ENCODE peak calls at places on chromosomes 1 and 21, in five cellular contexts. Z, N, H, E and A are unnamed samples.

GRCh38 chr1:248850536-248851251 is 8.2 kb downstream of the ZNF692 start:
- DNase-seq in N (no peak), Z (no peak), H (no peak), E (no peak), A (no peak)

GRCh38 chr1:47787560-47787959 is 209.6 kb downstream of the TRABD2B start:
- DNase-seq in E (no peak), H (no peak), Z (no peak), N (no peak), A (no peak)

GRCh38 chr1:21045351-21045750 is 131.3 kb downstream of the EIF4G3 start:
- DNase-seq in H (no peak), N (no peak), E (no peak), Z (no peak), A (no peak)

GRCh38 chr1:151756291-151756690 is 7.0 kb downstream of the MRPL9 start:
- DNase-seq in Z (no peak), N (no peak), E (no peak), H (no peak), A (no peak)

GRCh38 chr1:160030657-160031367 is 978 bp downstream of the PIGM start:
- DNase-seq in Z (no peak), N (no peak), E (no peak), H (no peak), A (peak)

GRCh38 chr1:48442864-48443619 is 29.0 kb downstream of the SPATA6 start:
- DNase-seq in N (no peak), Z (no peak), H (no peak), E (no peak), A (no peak)

GRCh38 chr1:113226118-113226517 is 153.1 kb downstream of the LRIG2 start:
- DNase-seq in E (no peak), H (no peak), Z (no peak), N (no peak), A (no peak)

GRCh38 chr1:36882536-36883285 is 151.6 kb downstream of the GRIK3 start:
- DNase-seq in Z (no peak), N (no peak), H (no peak), E (no peak), A (no peak)

GRCh38 chr21:34499116-34499515 is 12.9 kb downstream of the KCNE1 start:
- DNase-seq in E (no peak), Z (no peak), H (no peak), N (no peak), A (no peak)

GRCh38 chr21:42674351-42674940 is 21.0 kb downstream of the PDE9A start:
- DNase-seq in Z (no peak), E (peak), N (peak), H (no peak), A (no peak)

GRCh38 chr1:36304970-36305914 is 926 bp upstream of the SH3D21 start:
- DNase-seq in E (no peak), N (peak), H (no peak), Z (no peak), A (no peak)

GRCh38 chr1:153611024-153611352 is 1.9 kb downstream of the S100A16 start:
- DNase-seq in N (no peak), E (no peak), Z (no peak), H (no peak), A (no peak)

GRCh38 chr1:59638172-59638800 is 176.5 kb upstream of the HOOK1 start:
- DNase-seq in Z (no peak), E (no peak), N (peak), H (no peak), A (peak)

GRCh38 chr1:3858231-3858981 is 1.1 kb downstream of the DFFB start:
- DNase-seq in N (no peak), E (no peak), Z (no peak), H (no peak), A (peak)

DNA sequence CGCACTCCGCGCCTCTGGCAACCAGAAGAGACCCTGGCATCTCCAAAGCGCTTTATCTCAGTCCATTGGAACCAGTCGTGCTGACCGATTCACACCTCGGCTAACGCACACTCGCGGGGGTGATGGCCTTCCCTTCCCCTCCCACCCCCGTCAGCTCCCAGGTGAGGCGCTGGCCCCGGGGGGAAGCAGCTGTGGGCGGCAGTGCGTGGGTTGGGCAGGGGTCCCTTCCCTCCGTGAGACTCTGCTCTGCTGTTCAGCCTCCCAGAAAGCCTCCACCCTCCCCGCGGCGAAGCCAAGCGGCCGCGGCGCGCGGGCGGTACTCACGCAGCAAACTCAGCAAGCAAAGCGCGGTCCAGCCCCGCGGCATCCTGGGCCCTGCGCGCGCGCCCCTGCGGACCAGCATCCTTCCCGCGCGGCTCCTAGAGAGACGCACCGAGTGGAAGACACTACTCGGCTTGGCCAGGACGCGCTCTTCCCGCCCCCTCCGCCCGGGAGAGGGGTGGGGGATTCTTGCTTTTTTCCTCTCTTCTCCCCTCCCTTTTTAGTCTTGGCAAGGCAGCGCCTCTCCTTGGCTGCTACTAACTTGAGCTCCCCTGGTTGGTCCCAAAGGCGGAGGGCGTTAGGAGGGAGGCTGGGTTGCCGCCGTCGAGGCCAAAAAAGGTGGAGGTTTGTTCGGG is at the start of gene CD34:
- DNase-seq in E (peak), Z (peak), H (no peak), N (peak), A (peak)
- TF ChIP-seq POLR2A in E (no peak), Z (no peak), H (no peak), N (no peak), A (no peak)

DNA sequence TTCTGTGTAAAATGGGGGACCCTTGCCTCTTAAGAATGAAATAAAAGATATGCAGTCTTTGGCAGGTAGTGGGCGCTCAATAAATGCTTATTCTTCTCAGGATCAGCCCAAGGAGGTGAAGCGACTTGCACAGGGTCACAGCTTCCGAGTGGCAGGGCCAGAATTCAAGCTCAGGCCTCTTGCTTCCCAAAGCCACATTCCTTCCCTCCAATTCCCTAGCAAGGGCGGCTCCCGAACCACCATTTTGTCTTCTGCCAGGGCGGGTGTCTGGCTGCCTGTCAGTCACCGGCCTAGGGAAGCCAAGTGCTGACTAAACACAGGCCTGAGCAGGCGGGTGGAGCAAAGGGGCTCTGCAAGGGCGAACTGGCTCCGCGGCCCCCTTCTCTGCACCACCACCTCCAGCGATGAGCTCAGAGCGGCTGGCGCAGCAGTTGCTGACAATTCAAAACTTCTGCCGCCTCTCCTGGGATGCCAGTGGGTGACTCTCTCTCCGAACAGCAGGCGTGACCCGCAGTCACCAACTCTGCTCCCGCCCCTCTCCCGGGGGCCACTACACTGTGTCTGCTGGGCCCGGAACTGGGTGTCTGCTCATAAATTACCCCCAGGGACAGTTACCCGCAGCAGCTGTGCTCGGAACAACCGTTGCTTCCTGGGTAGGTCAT is 10.8 kb downstream of the GPR3 start:
- DNase-seq in H (no peak), Z (peak), E (peak), N (peak), A (peak)
- TF ChIP-seq POLR2A in H (no peak), Z (no peak), E (no peak), N (no peak), A (no peak)

DNA sequence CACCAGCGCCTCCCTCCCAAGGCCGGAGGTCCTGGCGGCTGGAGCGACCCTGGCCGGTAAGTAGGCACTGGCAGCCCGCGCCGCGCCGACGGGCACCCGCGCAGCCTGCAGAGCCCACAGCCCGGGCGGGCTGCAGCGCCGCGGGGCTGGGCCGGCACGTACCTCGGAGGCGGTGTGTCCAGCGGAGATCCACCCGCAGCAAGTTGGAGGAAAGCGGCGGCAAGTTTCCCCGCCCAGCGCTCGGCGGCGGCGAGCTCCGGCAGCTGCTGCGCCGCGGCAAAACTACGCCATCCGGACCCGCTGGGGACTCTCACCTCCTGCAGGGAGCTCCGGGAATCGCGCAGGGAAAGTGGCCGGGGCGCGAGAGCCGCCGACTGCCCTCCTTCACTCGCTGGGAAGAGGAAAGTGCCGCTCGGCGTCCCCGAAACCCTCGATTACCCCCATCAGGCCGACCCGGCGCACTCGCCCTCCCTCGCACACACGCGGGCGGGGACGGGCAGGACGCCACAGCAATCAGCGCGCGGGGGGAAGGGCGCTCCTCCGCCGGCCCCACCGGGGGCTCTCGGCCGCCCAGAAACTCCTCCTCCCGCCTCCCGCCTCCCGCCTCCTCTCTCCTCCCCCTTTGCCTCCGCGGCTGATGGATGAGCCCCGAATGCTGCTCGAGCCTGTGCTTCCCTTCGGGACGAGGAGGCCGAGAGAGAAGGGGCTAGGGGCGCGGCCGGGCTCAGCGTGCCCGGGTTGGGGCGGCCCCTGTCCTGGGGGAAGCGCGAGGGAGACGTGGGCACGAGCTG is at the start of gene TGFBR3:
- DNase-seq in Z (peak), E (peak), H (peak), N (peak), A (peak)
- TF ChIP-seq POLR2A in Z (peak), E (no peak), H (peak), N (no peak), A (no peak)

DNA sequence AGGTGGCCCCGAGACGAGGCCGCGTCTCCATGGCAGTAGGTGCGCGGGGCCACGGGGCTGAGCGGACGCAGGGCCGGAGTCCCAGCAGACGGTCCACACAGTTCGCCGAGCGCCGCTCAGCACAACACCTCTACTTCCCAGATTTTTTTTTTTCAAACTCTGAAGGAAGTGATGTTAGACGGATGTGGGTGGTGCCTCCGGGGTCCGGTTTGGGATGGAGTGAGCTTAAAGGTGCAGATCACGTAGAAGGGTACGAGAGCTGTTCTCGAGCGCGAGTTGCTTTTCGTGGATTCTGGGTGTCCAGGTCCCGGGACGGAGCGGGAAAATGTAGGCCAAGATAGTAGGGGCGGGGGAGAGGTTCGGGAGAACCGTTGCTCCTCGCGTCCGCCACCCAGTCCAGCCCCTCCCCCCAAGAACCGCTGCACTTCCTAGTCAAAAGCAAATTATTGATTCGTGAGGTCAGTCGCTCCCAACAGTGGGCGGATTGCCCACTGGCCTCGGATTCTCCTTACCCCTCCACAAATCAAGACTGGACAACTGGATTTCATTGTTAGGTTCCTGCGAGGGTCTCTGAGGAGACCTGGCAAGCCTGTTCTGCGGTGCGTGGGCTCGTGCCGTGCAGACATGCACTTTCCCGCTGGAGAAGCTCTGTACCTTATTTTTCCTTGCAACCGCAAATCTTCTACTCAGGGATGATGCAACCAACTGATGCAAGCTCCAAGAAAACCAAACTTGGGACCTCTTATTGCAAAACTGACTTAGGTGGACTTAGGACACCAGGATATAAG is at the start of gene TXNDC12:
- DNase-seq in E (peak), H (peak), N (peak), Z (peak), A (peak)
- TF ChIP-seq POLR2A in E (no peak), H (peak), N (peak), Z (peak), A (peak)

GRCh38 chr1:61618193-61618592 is 106.7 kb downstream of the TM2D1 start:
- DNase-seq in H (no peak), N (no peak), E (no peak), Z (no peak), A (no peak)
- TF ChIP-seq POLR2A in H (no peak), N (no peak), E (no peak), Z (no peak), A (no peak)

GRCh38 chr1:202348509-202349262 is at the start of gene PPP1R12B:
- DNase-seq in Z (peak), H (peak), E (peak), N (peak), A (peak)
- TF ChIP-seq POLR2A in Z (no peak), H (peak), E (no peak), N (no peak), A (peak)

GRCh38 chr1:92816732-92817131 is 15.1 kb upstream of the RPL5 start:
- DNase-seq in N (no peak), E (no peak), H (no peak), Z (no peak), A (no peak)
- TF ChIP-seq POLR2A in N (no peak), E (no peak), H (no peak), Z (no peak), A (no peak)